ENCODE peak calls at places on chromosome 15, in ten cellular contexts. F, V, B, E, Y, C, G, T, M and Z are unnamed samples.

GRCh38 chr15:89018235-89018634 is 70.0 kb upstream of the ABHD2 start:
- DNase-seq in F (no peak), V (no peak), B (no peak), E (peak), Y (no peak), C (peak), G (peak), T (no peak), M (no peak), Z (no peak)

GRCh38 chr15:70792171-70792573 is 28.8 kb upstream of the UACA start:
- DNase-seq in F (no peak), V (no peak), B (no peak), E (no peak), Y (no peak), C (no peak), G (no peak), T (no peak), M (no peak), Z (no peak)

GRCh38 chr15:68565701-68566100 is 13.1 kb upstream of the CORO2B start:
- DNase-seq in F (no peak), V (no peak), B (no peak), E (no peak), Y (no peak), C (no peak), G (no peak), T (no peak), M (no peak), Z (no peak)

GRCh38 chr15:62439543-62440016 is 274.5 kb upstream of the C2CD4B start:
- DNase-seq in F (no peak), V (no peak), B (no peak), E (no peak), Y (peak), C (peak), G (no peak), T (no peak), M (peak), Z (no peak)

GRCh38 chr15:57567909-57568308 is 23.8 kb upstream of the MYZAP start:
- DNase-seq in F (no peak), V (no peak), B (no peak), E (no peak), Y (no peak), C (no peak), G (no peak), T (no peak), M (no peak), Z (no peak)

GRCh38 chr15:74616020-74616939 is 644 bp downstream of the CLK3 start:
- DNase-seq in F (peak), V (no peak), B (peak), E (peak), Y (peak), C (peak), G (no peak), T (peak), M (peak), Z (no peak)

GRCh38 chr15:101256756-101257155 is 4.9 kb upstream of the CHSY1 start:
- DNase-seq in F (no peak), V (no peak), B (no peak), E (no peak), Y (no peak), C (no peak), G (no peak), T (no peak), M (no peak), Z (no peak)

GRCh38 chr15:61025283-61025682 is 203.8 kb downstream of the RORA start:
- DNase-seq in F (no peak), V (no peak), B (no peak), E (no peak), Y (no peak), C (no peak), G (no peak), T (no peak), M (no peak), Z (no peak)

GRCh38 chr15:25182736-25183445 is 228.1 kb downstream of the SNRPN start:
- DNase-seq in F (no peak), V (no peak), B (no peak), E (peak), Y (no peak), C (no peak), G (no peak), T (no peak), M (no peak), Z (no peak)

GRCh38 chr15:41891946-41892345 is 1.9 kb downstream of the SPTBN5 start:
- DNase-seq in F (no peak), V (peak), B (no peak), E (no peak), Y (no peak), C (no peak), G (no peak), T (no peak), M (no peak), Z (peak)

GRCh38 chr15:54836052-54836795 is 360.5 kb downstream of the RSL24D1 start:
- DNase-seq in F (no peak), V (no peak), B (no peak), E (no peak), Y (no peak), C (no peak), G (no peak), T (no peak), M (no peak), Z (no peak)

GRCh38 chr15:66162286-66162685 is 91.3 kb downstream of the MEGF11 start:
- DNase-seq in F (no peak), V (no peak), B (no peak), E (no peak), Y (no peak), C (no peak), G (no peak), T (no peak), M (no peak), Z (no peak)

GRCh38 chr15:25243800-25244097 is 195.1 kb downstream of the UBE3A start:
- DNase-seq in F (no peak), V (no peak), B (no peak), E (peak), Y (no peak), C (no peak), G (no peak), T (no peak), M (no peak), Z (no peak)

GRCh38 chr15:95742836-95743235 is 587.7 kb upstream of the NR2F2 start:
- DNase-seq in F (no peak), V (no peak), B (no peak), E (no peak), Y (peak), C (peak), G (no peak), T (no peak), M (no peak), Z (no peak)

GRCh38 chr15:66859688-66860253 is 157.7 kb downstream of the SMAD6 start:
- DNase-seq in F (no peak), V (no peak), B (no peak), E (no peak), Y (no peak), C (no peak), G (no peak), T (no peak), M (no peak), Z (no peak)

GRCh38 chr15:76809704-76810103 is 95.4 kb downstream of the SCAPER start:
- DNase-seq in F (no peak), V (no peak), B (no peak), E (no peak), Y (no peak), C (no peak), G (no peak), T (no peak), M (no peak), Z (no peak)